ENCODE peak calls at places on chromosome 17, in ten cellular contexts. H, R, U, B, G, O, I, M, T and L are unnamed samples.

GRCh38 chr17:60599220-60599619 is 773 bp upstream of the PPM1D start:
- DNase-seq in I (peak), U (no peak), T (no peak), R (no peak), B (no peak), M (no peak), H (no peak), O (no peak), G (no peak), L (no peak)

GRCh38 chr17:81533713-81534141 is 5.5 kb downstream of the FSCN2 start:
- DNase-seq in I (no peak), T (no peak), R (no peak), G (no peak), H (no peak), U (no peak), M (no peak), B (no peak), O (no peak), L (no peak)

GRCh38 chr17:42843358-42843934 is 934 bp upstream of the AOC2 start:
- DNase-seq in G (peak), T (no peak), I (peak), H (peak), R (no peak), U (no peak), B (peak), O (peak), M (peak), L (no peak)

GRCh38 chr17:16552637-16553045 is 16.4 kb downstream of the ZNF287 start:
- DNase-seq in B (no peak), T (no peak), R (no peak), G (no peak), M (no peak), H (no peak), O (no peak), I (no peak), U (no peak), L (no peak)

GRCh38 chr17:8126306-8127066 is 2.6 kb upstream of the HES7 start:
- DNase-seq in U (no peak), I (no peak), T (no peak), O (peak), H (peak), R (no peak), G (no peak), M (peak), B (peak), L (peak)

GRCh38 chr17:81567191-81567590 is 15.0 kb upstream of the FAAP100 start:
- DNase-seq in O (no peak), H (no peak), R (no peak), U (no peak), I (no peak), B (no peak), M (no peak), G (no peak), T (no peak), L (no peak)

GRCh38 chr17:16486373-16487250 is 5.4 kb downstream of the LRRC75A start:
- DNase-seq in T (peak), B (peak), G (peak), M (no peak), O (peak), U (peak), R (peak), I (no peak), H (peak), L (peak)

GRCh38 chr17:77644981-77645380 is 313.5 kb upstream of the TNRC6C start:
- DNase-seq in T (no peak), I (no peak), U (no peak), H (no peak), G (no peak), M (peak), R (no peak), O (no peak), B (no peak), L (peak)

GRCh38 chr17:146983-147761 is 9.8 kb downstream of the SCGB1C2 start:
- DNase-seq in G (no peak), I (no peak), O (no peak), H (peak), U (peak), M (no peak), R (peak), T (peak), B (no peak), L (peak)

GRCh38 chr17:64615025-64615677 is 47.0 kb downstream of the SMURF2 start:
- DNase-seq in U (no peak), G (peak), T (no peak), I (no peak), M (no peak), O (no peak), R (no peak), B (no peak), H (no peak), L (no peak)

GRCh38 chr17:61406871-61407210 is 7.2 kb downstream of the TBX2 start:
- DNase-seq in R (no peak), O (no peak), M (no peak), G (no peak), U (peak), H (peak), B (no peak), I (no peak), T (no peak), L (no peak)

GRCh38 chr17:64024215-64024654 is 3.8 kb upstream of the ICAM2 start:
- DNase-seq in U (no peak), R (no peak), M (no peak), I (no peak), B (no peak), O (peak), G (no peak), T (no peak), H (no peak), L (no peak)

GRCh38 chr17:76493505-76494167 is 7.6 kb downstream of the RHBDF2 start:
- DNase-seq in O (no peak), T (no peak), B (no peak), U (no peak), H (no peak), M (peak), G (no peak), R (no peak), I (no peak), L (peak)

GRCh38 chr17:41008811-41009210 is at the start of gene KRTAP3-1:
- DNase-seq in R (no peak), T (no peak), U (no peak), H (no peak), O (no peak), G (no peak), I (no peak), M (no peak), B (no peak), L (no peak)

GRCh38 chr17:57940653-57941329 is 14.4 kb downstream of the CUEDC1 start:
- DNase-seq in O (no peak), B (peak), H (no peak), M (no peak), U (no peak), T (no peak), I (no peak), G (no peak), R (no peak), L (no peak)

GRCh38 chr17:9291912-9292562 is 270.7 kb downstream of the NTN1 start:
- DNase-seq in R (no peak), O (peak), H (peak), I (no peak), M (peak), U (peak), B (peak), T (peak), G (peak), L (peak)

GRCh38 chr17:76581515-76581914 is 4.1 kb downstream of the ST6GALNAC2 start:
- DNase-seq in I (no peak), R (no peak), M (no peak), O (peak), H (no peak), G (no peak), U (no peak), T (no peak), B (no peak), L (no peak)

GRCh38 chr17:75680431-75680830 is 13.3 kb downstream of the SAP30BP start:
- DNase-seq in R (peak), U (no peak), O (no peak), G (no peak), I (no peak), H (no peak), T (no peak), B (no peak), M (no peak), L (no peak)

GRCh38 chr17:44102845-44103622 is 20.4 kb downstream of the HDAC5 start:
- DNase-seq in H (peak), R (no peak), O (peak), M (no peak), B (no peak), U (no peak), T (peak), I (no peak), G (no peak), L (no peak)

GRCh38 chr17:33055746-33056145 is 64.1 kb downstream of the SPACA3 start:
- DNase-seq in M (no peak), H (no peak), T (no peak), O (no peak), U (no peak), R (no peak), I (no peak), B (no peak), G (no peak), L (no peak)

GRCh38 chr17:57471941-57472368 is 215.6 kb downstream of the MSI2 start:
- DNase-seq in U (no peak), R (peak), T (no peak), B (no peak), G (no peak), O (no peak), H (no peak), M (no peak), I (peak), L (no peak)

GRCh38 chr17:69819316-69820087 is 255.5 kb upstream of the KCNJ16 start:
- DNase-seq in U (no peak), I (no peak), R (no peak), T (no peak), G (peak), M (no peak), O (no peak), B (no peak), H (no peak), L (no peak)

GRCh38 chr17:15511142-15511541 is 43.7 kb upstream of the CDRT4 start:
- DNase-seq in O (no peak), M (no peak), H (no peak), G (no peak), U (no peak), T (no peak), R (no peak), I (no peak), B (no peak), L (no peak)

GRCh38 chr17:54969658-54970572 is 1.4 kb downstream of the STXBP4 start:
- DNase-seq in R (no peak), I (no peak), U (no peak), T (no peak), G (no peak), O (no peak), M (no peak), B (no peak), H (no peak), L (no peak)

GRCh38 chr17:6290488-6291196 is 144.3 kb downstream of the AIPL1 start:
- DNase-seq in B (no peak), I (no peak), U (no peak), T (no peak), R (no peak), G (no peak), O (no peak), M (no peak), H (no peak), L (no peak)

GRCh38 chr17:82849076-82849945 is 9.5 kb upstream of the ZNF750 start:
- DNase-seq in T (no peak), O (no peak), G (no peak), R (no peak), M (no peak), U (no peak), I (no peak), B (no peak), H (no peak), L (peak)

GRCh38 chr17:62919388-62919787 is 46.6 kb upstream of the TANC2 start:
- DNase-seq in U (no peak), T (no peak), G (no peak), R (no peak), O (no peak), H (no peak), M (no peak), B (no peak), I (no peak), L (no peak)

GRCh38 chr17:68719431-68719830 is 118.3 kb upstream of the FAM20A start:
- DNase-seq in U (no peak), M (no peak), O (peak), H (no peak), T (no peak), R (no peak), G (peak), I (no peak), B (no peak), L (no peak)

GRCh38 chr17:333626-334396 is 18.8 kb downstream of the RPH3AL start:
- DNase-seq in R (peak), O (no peak), M (no peak), U (no peak), G (peak), B (no peak), I (no peak), T (peak), H (peak), L (peak)

GRCh38 chr17:77382966-77383612 is 242.3 kb downstream of the SEC14L1 start:
- DNase-seq in I (no peak), U (no peak), G (peak), M (no peak), O (peak), T (no peak), R (no peak), B (no peak), H (no peak), L (no peak)

GRCh38 chr17:28926786-28927185 is 23.9 kb upstream of the DHRS13 start:
- DNase-seq in I (no peak), T (no peak), B (no peak), R (no peak), H (no peak), O (no peak), U (peak), M (no peak), G (no peak), L (no peak)

GRCh38 chr17:5133311-5133710 is 17.5 kb downstream of the USP6 start:
- DNase-seq in R (no peak), B (no peak), U (no peak), M (no peak), T (no peak), H (no peak), O (no peak), G (no peak), I (no peak), L (no peak)

GRCh38 chr17:33962857-33963655 is 292.0 kb upstream of the CCL2 start:
- DNase-seq in R (no peak), B (no peak), I (no peak), U (no peak), G (no peak), O (no peak), T (peak), H (no peak), M (no peak), L (no peak)

GRCh38 chr17:29078183-29079045 is 35.5 kb downstream of the PIPOX start:
- DNase-seq in B (no peak), M (no peak), U (no peak), G (peak), I (no peak), R (no peak), O (peak), T (no peak), H (no peak), L (no peak)

GRCh38 chr17:33949100-33949499 is 306.0 kb upstream of the CCL2 start:
- DNase-seq in H (no peak), R (no peak), U (no peak), O (no peak), G (no peak), T (no peak), M (no peak), B (peak), I (peak), L (no peak)

GRCh38 chr17:2624292-2624731 is 30.9 kb downstream of the PAFAH1B1 start:
- DNase-seq in B (no peak), R (no peak), G (no peak), O (peak), H (no peak), U (no peak), T (no peak), I (no peak), M (no peak), L (no peak)

GRCh38 chr17:17445925-17446665 is 30.7 kb upstream of the MED9 start:
- DNase-seq in O (peak), T (no peak), I (no peak), R (peak), U (peak), G (peak), B (no peak), H (peak), M (no peak), L (no peak)

GRCh38 chr17:73910216-73910615 is 266.0 kb upstream of the SDK2 start:
- DNase-seq in T (no peak), H (no peak), B (no peak), O (no peak), U (no peak), R (no peak), M (no peak), I (no peak), G (no peak), L (no peak)

GRCh38 chr17:50146927-50147640 is 3.4 kb downstream of the PPP1R9B start:
- DNase-seq in U (no peak), I (no peak), O (no peak), B (no peak), T (no peak), R (peak), M (no peak), H (no peak), G (no peak), L (no peak)
- H3K4me3 ChIP-seq in U (peak), I (no peak), O (no peak), B (peak), T (peak), R (peak), M (peak), H (peak), G (peak), L (no peak)

DNA sequence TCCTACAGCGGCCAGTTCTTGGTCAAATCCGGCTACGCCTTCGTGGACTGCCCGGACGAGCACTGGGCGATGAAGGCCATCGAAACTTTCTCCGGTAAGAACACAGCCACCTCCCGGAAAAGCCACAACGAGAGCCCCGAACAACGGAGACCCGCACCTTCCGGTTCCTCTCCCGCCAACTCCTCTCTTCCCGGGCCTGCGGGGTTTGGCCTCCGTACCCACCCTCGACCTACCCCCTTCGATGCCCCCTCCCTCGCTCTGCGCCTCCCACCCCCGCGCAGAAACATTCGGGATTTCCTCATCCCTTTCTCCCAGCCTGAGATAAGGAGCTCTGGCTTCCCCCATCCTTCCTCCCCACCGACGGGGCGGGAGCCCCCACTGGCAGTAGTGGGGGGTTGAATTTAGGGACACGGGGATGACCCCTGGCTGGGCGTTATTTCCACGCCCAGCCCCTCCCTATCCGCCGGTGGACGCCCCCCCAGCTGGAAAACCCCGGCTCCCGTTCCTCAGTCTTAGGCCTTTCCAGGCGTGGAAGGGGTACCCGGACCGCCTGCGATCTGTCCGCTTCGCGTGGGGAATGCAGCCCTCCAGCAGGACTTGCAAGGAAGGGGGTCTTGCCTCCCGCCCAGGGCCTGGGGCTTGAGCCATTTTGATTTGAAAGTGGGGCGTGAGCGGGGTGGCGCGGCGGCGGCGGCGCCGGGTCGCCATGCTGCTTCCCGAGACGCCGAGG is 807 bp downstream of the IGF2BP1 start:
- DNase-seq in R (no peak), H (no peak), I (no peak), T (no peak), U (no peak), O (no peak), B (peak), M (no peak), G (no peak), L (no peak)
- H3K4me3 ChIP-seq in R (no peak), H (peak), I (peak), T (peak), U (no peak), O (no peak), B (peak), M (peak), G (peak), L (no peak)

DNA sequence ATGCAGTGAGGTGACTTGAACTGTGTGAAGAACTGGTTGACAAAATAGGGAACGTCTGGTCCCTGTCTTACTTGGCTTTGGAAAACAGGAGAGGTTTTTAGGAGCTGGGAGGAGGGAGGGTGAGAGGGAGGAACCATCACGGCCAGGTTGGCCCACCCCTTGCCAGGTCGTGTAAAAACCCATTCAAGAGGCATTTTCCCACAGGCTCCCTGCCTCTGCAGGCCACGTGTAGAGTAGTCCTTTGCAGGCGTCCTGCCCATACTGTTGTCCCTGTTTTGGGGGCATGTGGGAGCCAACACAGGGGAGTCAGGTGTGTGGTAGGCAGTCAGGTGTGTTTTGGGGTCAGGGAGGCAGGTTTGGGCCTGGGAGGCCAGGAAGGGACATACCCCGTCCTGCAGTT is 169.4 kb downstream of the RAB11FIP4 start:
- DNase-seq in U (no peak), I (no peak), O (no peak), R (no peak), G (no peak), T (no peak), H (no peak), M (no peak), B (no peak), L (no peak)
- H3K4me3 ChIP-seq in U (peak), I (peak), O (no peak), R (peak), G (no peak), T (peak), H (peak), M (no peak), B (no peak), L (no peak)

GRCh38 chr17:48110722-48111121 is 3.2 kb downstream of the SNX11 start:
- DNase-seq in H (no peak), R (no peak), U (no peak), M (no peak), B (no peak), G (no peak), T (no peak), O (no peak), I (no peak), L (no peak)
- H3K4me3 ChIP-seq in H (no peak), R (no peak), U (no peak), M (no peak), B (no peak), G (no peak), T (no peak), O (no peak), I (no peak), L (no peak)

GRCh38 chr17:36937001-36937960 is at the start of gene LHX1:
- DNase-seq in R (no peak), H (no peak), U (no peak), O (no peak), M (peak), B (no peak), I (no peak), G (no peak), T (no peak), L (peak)
- H3K4me3 ChIP-seq in R (no peak), H (peak), U (no peak), O (no peak), M (peak), B (peak), I (peak), G (peak), T (peak), L (no peak)

DNA sequence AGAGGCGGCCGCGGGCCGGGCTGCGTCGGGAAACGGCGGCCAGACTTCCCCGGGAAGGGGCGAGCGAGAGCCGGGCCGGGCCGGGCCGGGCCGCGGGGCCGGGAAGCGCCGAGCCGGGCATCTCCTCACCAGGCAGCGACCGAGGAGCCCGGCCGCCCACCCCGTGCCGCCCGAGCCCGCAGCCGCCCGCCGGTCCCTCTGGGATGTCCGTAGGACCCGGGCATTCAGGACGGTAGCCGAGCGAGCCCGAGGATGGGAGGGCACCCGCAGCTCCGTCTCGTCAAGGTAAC is at the start of gene CRHR1:
- DNase-seq in U (no peak), H (no peak), O (no peak), T (no peak), G (no peak), B (no peak), M (no peak), I (no peak), R (no peak), L (no peak)
- H3K4me3 ChIP-seq in U (peak), H (peak), O (peak), T (peak), G (peak), B (peak), M (peak), I (peak), R (peak), L (no peak)

DNA sequence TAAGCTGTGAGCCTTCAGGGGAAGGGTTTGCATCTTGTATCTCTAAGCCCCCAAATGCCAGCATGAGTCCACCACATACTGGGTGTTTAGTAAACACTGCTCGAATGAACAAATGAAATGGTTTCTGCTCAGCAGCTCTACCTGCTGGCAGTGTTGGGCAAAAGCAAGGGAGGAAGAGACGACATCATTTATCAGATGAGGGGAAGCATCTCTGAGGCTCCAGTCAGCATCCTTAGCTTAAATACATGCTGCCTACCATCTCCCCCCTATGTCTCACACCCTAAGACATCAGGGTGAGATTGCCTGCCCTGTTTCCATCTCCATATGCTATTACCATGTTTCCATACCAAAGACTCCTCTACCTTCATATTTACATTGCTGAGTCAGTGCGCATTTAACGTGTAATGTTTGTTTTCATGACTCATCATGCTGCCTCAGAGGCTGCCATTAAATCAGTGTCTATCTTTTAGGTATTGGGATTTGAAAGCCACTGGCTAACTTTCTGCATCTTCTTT is 379.8 kb downstream of the UTP18 start:
- DNase-seq in H (no peak), T (no peak), O (peak), R (no peak), I (peak), M (no peak), B (peak), G (no peak), U (no peak), L (no peak)
- H3K4me3 ChIP-seq in H (no peak), T (no peak), O (no peak), R (no peak), I (no peak), M (no peak), B (no peak), G (no peak), U (no peak), L (no peak)